ENCODE peak calls at places on chromosomes 1 and 21, in ten cellular contexts. One of them, this sample, is unnamed.

GRCh38 chr1:81498370-81499184 is 302.2 kb upstream of the ADGRL2 start:
- DNase-seq in transverse colon: no peak
- DNase-seq in ovary: no peak
- DNase-seq in A549: no peak
- DNase-seq in SK-N-SH: no peak
- DNase-seq in tibial nerve: no peak
- DNase-seq in stomach: no peak
- DNase-seq in HepG2: no peak
- DNase-seq in suprapubic skin: no peak
- DNase-seq in esophagus muscularis mucosa: no peak
- DNase-seq in this sample: no peak

GRCh38 chr1:168499094-168500049 is 44.4 kb downstream of the XCL2 start:
- DNase-seq in transverse colon: no peak
- DNase-seq in ovary: no peak
- DNase-seq in A549: no peak
- DNase-seq in SK-N-SH: no peak
- DNase-seq in tibial nerve: no peak
- DNase-seq in stomach: no peak
- DNase-seq in HepG2: no peak
- DNase-seq in suprapubic skin: no peak
- DNase-seq in esophagus muscularis mucosa: no peak
- DNase-seq in this sample: no peak

GRCh38 chr1:98903261-98903660 is 101.4 kb downstream of the PLPPR5 start:
- DNase-seq in transverse colon: no peak
- DNase-seq in ovary: no peak
- DNase-seq in A549: no peak
- DNase-seq in SK-N-SH: no peak
- DNase-seq in tibial nerve: no peak
- DNase-seq in stomach: no peak
- DNase-seq in HepG2: no peak
- DNase-seq in suprapubic skin: no peak
- DNase-seq in esophagus muscularis mucosa: no peak
- DNase-seq in this sample: no peak

GRCh38 chr1:116769561-116769977 is 15.3 kb downstream of the CD2 start:
- DNase-seq in transverse colon: peak
- DNase-seq in ovary: no peak
- DNase-seq in A549: no peak
- DNase-seq in SK-N-SH: no peak
- DNase-seq in tibial nerve: no peak
- DNase-seq in stomach: no peak
- DNase-seq in HepG2: no peak
- DNase-seq in suprapubic skin: no peak
- DNase-seq in esophagus muscularis mucosa: no peak
- DNase-seq in this sample: no peak

GRCh38 chr1:72013161-72013560 is 269.2 kb downstream of the NEGR1 start:
- DNase-seq in transverse colon: no peak
- DNase-seq in ovary: no peak
- DNase-seq in A549: no peak
- DNase-seq in SK-N-SH: no peak
- DNase-seq in tibial nerve: no peak
- DNase-seq in stomach: no peak
- DNase-seq in HepG2: no peak
- DNase-seq in suprapubic skin: no peak
- DNase-seq in esophagus muscularis mucosa: no peak
- DNase-seq in this sample: no peak

GRCh38 chr1:86841120-86841519 is 72.8 kb downstream of the SELENOF start:
- DNase-seq in transverse colon: no peak
- DNase-seq in ovary: no peak
- DNase-seq in A549: no peak
- DNase-seq in SK-N-SH: no peak
- DNase-seq in tibial nerve: no peak
- DNase-seq in stomach: no peak
- DNase-seq in HepG2: no peak
- DNase-seq in suprapubic skin: no peak
- DNase-seq in esophagus muscularis mucosa: no peak
- DNase-seq in this sample: no peak

GRCh38 chr1:231866392-231867331 is 240.1 kb downstream of the DISC1 start:
- DNase-seq in transverse colon: peak
- DNase-seq in ovary: peak
- DNase-seq in A549: peak
- DNase-seq in SK-N-SH: peak
- DNase-seq in tibial nerve: peak
- DNase-seq in stomach: peak
- DNase-seq in HepG2: peak
- DNase-seq in suprapubic skin: no peak
- DNase-seq in esophagus muscularis mucosa: no peak
- DNase-seq in this sample: no peak

GRCh38 chr1:221840511-221841243 is 98.8 kb upstream of the DUSP10 start:
- DNase-seq in transverse colon: no peak
- DNase-seq in ovary: no peak
- DNase-seq in A549: no peak
- DNase-seq in SK-N-SH: no peak
- DNase-seq in tibial nerve: peak
- DNase-seq in stomach: no peak
- DNase-seq in HepG2: no peak
- DNase-seq in suprapubic skin: peak
- DNase-seq in esophagus muscularis mucosa: no peak
- DNase-seq in this sample: no peak

GRCh38 chr1:152442765-152443164 is 28.7 kb upstream of the CRNN start:
- DNase-seq in transverse colon: peak
- DNase-seq in ovary: no peak
- DNase-seq in A549: no peak
- DNase-seq in SK-N-SH: no peak
- DNase-seq in tibial nerve: no peak
- DNase-seq in stomach: no peak
- DNase-seq in HepG2: no peak
- DNase-seq in suprapubic skin: peak
- DNase-seq in esophagus muscularis mucosa: peak
- DNase-seq in this sample: peak

GRCh38 chr1:7290971-7291970 is 479.8 kb upstream of the VAMP3 start:
- DNase-seq in transverse colon: no peak
- DNase-seq in ovary: no peak
- DNase-seq in A549: no peak
- DNase-seq in SK-N-SH: peak
- DNase-seq in tibial nerve: no peak
- DNase-seq in stomach: no peak
- DNase-seq in HepG2: no peak
- DNase-seq in suprapubic skin: no peak
- DNase-seq in esophagus muscularis mucosa: peak
- DNase-seq in this sample: no peak

GRCh38 chr1:1291023-1291528 is 10.8 kb downstream of the SCNN1D start:
- DNase-seq in transverse colon: peak
- DNase-seq in ovary: peak
- DNase-seq in A549: no peak
- DNase-seq in SK-N-SH: no peak
- DNase-seq in tibial nerve: no peak
- DNase-seq in stomach: peak
- DNase-seq in HepG2: no peak
- DNase-seq in suprapubic skin: no peak
- DNase-seq in esophagus muscularis mucosa: no peak
- DNase-seq in this sample: no peak

GRCh38 chr1:165431079-165431478 is 13.8 kb downstream of the RXRG start:
- DNase-seq in transverse colon: no peak
- DNase-seq in ovary: no peak
- DNase-seq in A549: no peak
- DNase-seq in SK-N-SH: no peak
- DNase-seq in tibial nerve: no peak
- DNase-seq in stomach: no peak
- DNase-seq in HepG2: no peak
- DNase-seq in suprapubic skin: no peak
- DNase-seq in esophagus muscularis mucosa: no peak
- DNase-seq in this sample: no peak

DNA sequence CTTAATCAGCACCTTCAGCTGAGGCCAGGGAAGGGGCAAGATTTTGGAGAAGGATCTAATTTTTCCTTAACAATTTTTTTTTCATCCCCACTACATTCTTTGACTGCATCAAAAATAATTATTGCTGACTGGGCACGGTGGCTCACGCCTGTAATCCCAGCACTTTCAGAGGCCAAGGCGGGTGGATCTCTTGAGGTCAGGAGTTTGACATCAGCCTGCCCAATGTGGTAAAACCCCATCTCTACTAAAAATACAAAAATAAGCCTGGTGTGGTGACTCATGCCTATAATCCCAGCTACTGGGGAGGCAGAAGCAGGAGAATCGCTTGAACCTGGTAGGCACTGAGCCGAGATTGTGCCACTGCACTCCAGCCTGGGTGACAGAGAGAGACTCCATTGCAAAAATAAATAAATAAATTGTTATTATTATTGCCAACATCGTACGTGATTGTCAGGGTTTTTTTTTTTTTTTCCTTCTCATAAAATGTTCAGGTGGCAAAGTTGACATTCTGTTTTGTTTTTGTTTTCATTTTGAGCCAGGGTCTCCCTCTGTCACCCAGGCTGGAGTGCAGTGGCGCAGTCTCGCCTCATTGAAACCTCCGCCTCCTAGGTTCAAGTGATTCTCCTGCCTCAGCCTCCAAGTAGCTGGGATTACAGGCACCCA is 37.3 kb upstream of the MORC3 start:
- DNase-seq in transverse colon: no peak
- DNase-seq in ovary: no peak
- DNase-seq in A549: no peak
- DNase-seq in SK-N-SH: no peak
- DNase-seq in tibial nerve: no peak
- DNase-seq in stomach: no peak
- DNase-seq in HepG2: no peak
- DNase-seq in suprapubic skin: no peak
- DNase-seq in esophagus muscularis mucosa: no peak
- DNase-seq in this sample: no peak
- TF ChIP-seq EP300 in transverse colon: no peak
- TF ChIP-seq EP300 in ovary: no peak
- TF ChIP-seq EP300 in A549: no peak
- TF ChIP-seq EP300 in SK-N-SH: no peak
- TF ChIP-seq EP300 in tibial nerve: no peak
- TF ChIP-seq EP300 in stomach: no peak
- TF ChIP-seq EP300 in HepG2: no peak
- TF ChIP-seq EP300 in suprapubic skin: no peak
- TF ChIP-seq EP300 in esophagus muscularis mucosa: no peak
- TF ChIP-seq EP300 in this sample: no peak

GRCh38 chr1:109537450-109538178 is 2.1 kb upstream of the GPR61 start:
- DNase-seq in transverse colon: no peak
- DNase-seq in ovary: no peak
- DNase-seq in A549: no peak
- DNase-seq in SK-N-SH: no peak
- DNase-seq in tibial nerve: no peak
- DNase-seq in stomach: no peak
- DNase-seq in HepG2: no peak
- DNase-seq in suprapubic skin: no peak
- DNase-seq in esophagus muscularis mucosa: no peak
- DNase-seq in this sample: no peak
- TF ChIP-seq EP300 in transverse colon: no peak
- TF ChIP-seq EP300 in ovary: no peak
- TF ChIP-seq EP300 in A549: no peak
- TF ChIP-seq EP300 in SK-N-SH: no peak
- TF ChIP-seq EP300 in tibial nerve: no peak
- TF ChIP-seq EP300 in stomach: no peak
- TF ChIP-seq EP300 in HepG2: no peak
- TF ChIP-seq EP300 in suprapubic skin: no peak
- TF ChIP-seq EP300 in esophagus muscularis mucosa: no peak
- TF ChIP-seq EP300 in this sample: no peak

DNA sequence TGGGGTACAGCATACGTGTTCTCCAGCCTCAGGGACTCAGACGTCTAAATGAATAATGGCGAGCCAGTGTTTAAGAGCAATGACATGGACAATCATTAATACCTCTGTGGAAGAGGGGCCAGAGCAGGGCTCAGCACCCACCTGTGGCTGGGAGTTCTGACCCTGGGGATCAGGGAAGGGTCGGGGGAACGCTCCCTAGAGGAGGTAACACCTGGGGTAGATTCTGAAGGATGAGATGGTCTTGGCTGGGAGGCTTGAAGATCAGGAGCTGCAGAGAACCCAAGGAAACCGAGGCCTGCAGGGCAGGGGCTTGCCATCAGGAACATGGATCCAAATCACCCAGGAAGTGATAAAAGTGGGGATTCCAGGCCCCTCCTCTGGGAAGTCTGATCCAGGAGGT is 138.2 kb upstream of the RUNX3 start:
- DNase-seq in transverse colon: no peak
- DNase-seq in ovary: no peak
- DNase-seq in A549: no peak
- DNase-seq in SK-N-SH: no peak
- DNase-seq in tibial nerve: no peak
- DNase-seq in stomach: no peak
- DNase-seq in HepG2: no peak
- DNase-seq in suprapubic skin: no peak
- DNase-seq in esophagus muscularis mucosa: no peak
- DNase-seq in this sample: no peak
- TF ChIP-seq EP300 in transverse colon: no peak
- TF ChIP-seq EP300 in ovary: no peak
- TF ChIP-seq EP300 in A549: no peak
- TF ChIP-seq EP300 in SK-N-SH: no peak
- TF ChIP-seq EP300 in tibial nerve: no peak
- TF ChIP-seq EP300 in stomach: no peak
- TF ChIP-seq EP300 in HepG2: no peak
- TF ChIP-seq EP300 in suprapubic skin: no peak
- TF ChIP-seq EP300 in esophagus muscularis mucosa: no peak
- TF ChIP-seq EP300 in this sample: no peak

DNA sequence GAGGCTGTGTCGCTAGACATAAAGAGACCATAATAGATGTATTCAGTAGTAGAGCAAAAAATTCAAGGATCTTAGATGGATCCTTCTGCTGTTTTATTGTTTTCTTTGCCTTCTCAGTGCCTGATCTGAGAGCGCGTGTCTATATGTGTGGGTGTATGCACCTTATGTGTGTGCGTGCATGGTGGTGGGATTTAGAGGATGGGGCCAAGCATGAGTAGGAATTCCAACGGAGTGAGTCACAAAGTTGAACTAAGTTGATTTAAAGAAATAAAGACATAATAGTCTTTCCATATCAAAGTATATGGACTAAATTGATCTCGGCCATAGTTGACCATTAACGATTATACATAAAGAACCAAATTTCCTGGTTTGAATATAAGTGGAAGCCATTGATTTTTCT is 178.7 kb downstream of the CYYR1 start:
- DNase-seq in transverse colon: no peak
- DNase-seq in ovary: no peak
- DNase-seq in A549: no peak
- DNase-seq in SK-N-SH: no peak
- DNase-seq in tibial nerve: no peak
- DNase-seq in stomach: no peak
- DNase-seq in HepG2: no peak
- DNase-seq in suprapubic skin: no peak
- DNase-seq in esophagus muscularis mucosa: no peak
- DNase-seq in this sample: no peak
- TF ChIP-seq EP300 in transverse colon: no peak
- TF ChIP-seq EP300 in ovary: no peak
- TF ChIP-seq EP300 in A549: no peak
- TF ChIP-seq EP300 in SK-N-SH: no peak
- TF ChIP-seq EP300 in tibial nerve: no peak
- TF ChIP-seq EP300 in stomach: no peak
- TF ChIP-seq EP300 in HepG2: no peak
- TF ChIP-seq EP300 in suprapubic skin: no peak
- TF ChIP-seq EP300 in esophagus muscularis mucosa: no peak
- TF ChIP-seq EP300 in this sample: no peak

This sample was measured in sigmoid colon.